ENCODE peak calls at places on chromosomes 5 and 9, in five cellular contexts. One of them, this sample, is unnamed.

GRCh38 chr5:178249191-178249989 is 16.8 kb upstream of the PHYKPL start:
- DNase-seq in hepatocyte: no peak
- DNase-seq in PC-3: peak; percentile 59
- DNase-seq in SK-N-SH: no peak
- DNase-seq in neural progenitor cell: no peak
- DNase-seq in this sample: no peak

GRCh38 chr5:131282235-131282634 is 18.4 kb downstream of the CDC42SE2 start:
- DNase-seq in hepatocyte: no peak
- DNase-seq in PC-3: peak; percentile 37
- DNase-seq in SK-N-SH: no peak
- DNase-seq in neural progenitor cell: no peak
- DNase-seq in this sample: no peak

GRCh38 chr9:131270171-131271015 is 5.9 kb downstream of the FAM78A start:
- DNase-seq in hepatocyte: no peak
- DNase-seq in PC-3: no peak
- DNase-seq in SK-N-SH: no peak
- DNase-seq in neural progenitor cell: no peak
- DNase-seq in this sample: no peak

GRCh38 chr5:69238760-69239251 is 4.1 kb downstream of the CDK7 start:
- DNase-seq in hepatocyte: no peak
- DNase-seq in PC-3: peak; percentile 89
- DNase-seq in SK-N-SH: no peak
- DNase-seq in neural progenitor cell: no peak
- DNase-seq in this sample: no peak

GRCh38 chr5:113663879-113664278 is 150.4 kb downstream of the YTHDC2 start:
- DNase-seq in hepatocyte: peak; percentile 57
- DNase-seq in PC-3: peak; percentile 69
- DNase-seq in SK-N-SH: peak; percentile 15
- DNase-seq in neural progenitor cell: peak; percentile 16
- DNase-seq in this sample: peak; percentile 82

GRCh38 chr9:748861-749497 is 92.5 kb upstream of the DMRT1 start:
- DNase-seq in hepatocyte: no peak
- DNase-seq in PC-3: no peak
- DNase-seq in SK-N-SH: no peak
- DNase-seq in neural progenitor cell: no peak
- DNase-seq in this sample: no peak

GRCh38 chr5:36174119-36174518 is 22.2 kb downstream of the SKP2 start:
- DNase-seq in hepatocyte: no peak
- DNase-seq in PC-3: no peak
- DNase-seq in SK-N-SH: no peak
- DNase-seq in neural progenitor cell: no peak
- DNase-seq in this sample: no peak

GRCh38 chr9:114250235-114250568 is 72.7 kb upstream of the ORM1 start:
- DNase-seq in hepatocyte: peak; percentile 79
- DNase-seq in PC-3: no peak
- DNase-seq in SK-N-SH: peak; percentile 88
- DNase-seq in neural progenitor cell: no peak
- DNase-seq in this sample: no peak

GRCh38 chr5:14935341-14935740 is 63.8 kb upstream of the ANKH start:
- DNase-seq in hepatocyte: no peak
- DNase-seq in PC-3: no peak
- DNase-seq in SK-N-SH: no peak
- DNase-seq in neural progenitor cell: no peak
- DNase-seq in this sample: no peak

GRCh38 chr5:132479812-132480441 is 10.6 kb downstream of the IRF1 start:
- DNase-seq in hepatocyte: no peak
- DNase-seq in PC-3: no peak
- DNase-seq in SK-N-SH: no peak
- DNase-seq in neural progenitor cell: no peak
- DNase-seq in this sample: no peak

GRCh38 chr5:132479073-132479811 is 11.3 kb downstream of the IRF1 start:
- DNase-seq in hepatocyte: no peak
- DNase-seq in PC-3: no peak
- DNase-seq in SK-N-SH: no peak
- DNase-seq in neural progenitor cell: no peak
- DNase-seq in this sample: no peak

GRCh38 chr5:132476853-132477729 is 13.5 kb downstream of the IRF1 start:
- DNase-seq in hepatocyte: no peak
- DNase-seq in PC-3: no peak
- DNase-seq in SK-N-SH: no peak
- DNase-seq in neural progenitor cell: no peak
- DNase-seq in this sample: peak; percentile 37

GRCh38 chr5:132477784-132478497 is 12.6 kb downstream of the IRF1 start:
- DNase-seq in hepatocyte: peak; percentile 63
- DNase-seq in PC-3: no peak
- DNase-seq in SK-N-SH: no peak
- DNase-seq in neural progenitor cell: no peak
- DNase-seq in this sample: no peak

DNA sequence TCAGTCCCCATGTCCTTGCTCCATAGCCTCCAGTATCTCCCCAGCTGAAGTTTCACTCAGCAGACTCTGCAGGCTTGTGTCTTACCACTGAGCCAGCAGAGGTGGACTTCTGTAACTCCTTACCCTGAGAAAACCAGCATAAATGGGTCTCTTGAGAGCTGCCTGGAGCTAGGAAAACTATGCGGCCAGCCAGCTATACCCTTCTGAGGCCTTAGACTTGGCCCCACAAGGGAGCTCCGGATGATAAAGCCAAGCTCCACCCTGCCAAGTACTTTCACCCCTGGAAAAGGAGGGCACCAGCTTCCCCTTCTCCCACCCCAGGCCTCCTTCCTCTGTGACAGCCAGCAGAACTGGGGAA is 12.1 kb downstream of the IRF1 start:
- DNase-seq in hepatocyte: no peak
- DNase-seq in PC-3: no peak
- DNase-seq in SK-N-SH: no peak
- DNase-seq in neural progenitor cell: no peak
- DNase-seq in this sample: no peak
- TF ChIP-seq EZH2phosphoT487 in hepatocyte: no peak
- TF ChIP-seq EZH2phosphoT487 in PC-3: no peak
- TF ChIP-seq EZH2phosphoT487 in SK-N-SH: no peak
- TF ChIP-seq EZH2phosphoT487 in neural progenitor cell: no peak
- TF ChIP-seq EZH2phosphoT487 in this sample: no peak

GRCh38 chr5:67293177-67293576 is 96.6 kb upstream of the CD180 start:
- DNase-seq in hepatocyte: no peak
- DNase-seq in PC-3: no peak
- DNase-seq in SK-N-SH: no peak
- DNase-seq in neural progenitor cell: no peak
- DNase-seq in this sample: no peak
- H3K4me3 ChIP-seq in hepatocyte: no peak overlapping the region
- H3K4me3 ChIP-seq in PC-3: no peak overlapping the region
- H3K4me3 ChIP-seq in SK-N-SH: no peak overlapping the region
- H3K4me3 ChIP-seq in neural progenitor cell: no peak overlapping the region
- H3K4me3 ChIP-seq in this sample: no peak overlapping the region

GRCh38 chr5:168085321-168086040 is 206.0 kb upstream of the WWC1 start:
- DNase-seq in hepatocyte: no peak
- DNase-seq in PC-3: no peak
- DNase-seq in SK-N-SH: peak; percentile 39
- DNase-seq in neural progenitor cell: no peak
- DNase-seq in this sample: no peak
- H2AFZ ChIP-seq in hepatocyte: no peak overlapping the region
- H2AFZ ChIP-seq in PC-3: no peak overlapping the region
- H2AFZ ChIP-seq in SK-N-SH: no peak overlapping the region
- H2AFZ ChIP-seq in neural progenitor cell: no peak overlapping the region
- H2AFZ ChIP-seq in this sample: no peak overlapping the region

DNA sequence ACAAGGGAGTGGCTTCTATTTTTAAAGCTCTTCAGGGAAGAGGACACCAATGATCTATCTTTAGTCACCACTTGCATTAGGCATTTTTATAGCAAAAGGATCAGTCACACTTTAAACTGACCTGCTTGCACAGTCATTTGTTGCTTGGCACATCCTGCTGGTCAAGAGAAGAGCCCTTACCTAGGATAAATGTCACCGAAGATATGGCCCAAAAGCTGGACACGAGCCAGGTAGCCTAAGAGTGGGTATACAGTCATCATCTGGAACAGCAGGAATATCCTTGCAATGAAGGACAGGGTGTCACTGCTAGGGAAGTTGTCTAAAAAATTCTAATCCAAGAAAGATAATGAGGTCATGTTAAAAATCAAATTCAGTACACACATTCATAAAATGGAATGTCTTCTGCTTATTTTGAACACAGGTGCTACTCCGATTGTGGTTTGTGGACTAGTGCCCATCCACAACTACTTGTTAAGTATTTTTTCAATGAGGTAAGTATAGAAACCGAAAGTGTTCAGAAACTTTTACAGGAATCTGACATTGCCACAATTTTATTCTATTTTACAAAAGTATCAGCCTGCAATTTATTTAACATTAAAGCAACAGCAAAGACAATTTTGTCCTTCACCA is 78.4 kb downstream of the SLC38A9 start:
- DNase-seq in hepatocyte: no peak
- DNase-seq in PC-3: peak; percentile 86
- DNase-seq in SK-N-SH: no peak
- DNase-seq in neural progenitor cell: no peak
- DNase-seq in this sample: no peak
- TF ChIP-seq EZH2phosphoT487 in hepatocyte: no peak
- TF ChIP-seq EZH2phosphoT487 in PC-3: no peak
- TF ChIP-seq EZH2phosphoT487 in SK-N-SH: no peak
- TF ChIP-seq EZH2phosphoT487 in neural progenitor cell: no peak
- TF ChIP-seq EZH2phosphoT487 in this sample: no peak

GRCh38 chr5:96869372-96869641 is 7.0 kb upstream of the ERAP2 start:
- DNase-seq in hepatocyte: no peak
- DNase-seq in PC-3: no peak
- DNase-seq in SK-N-SH: no peak
- DNase-seq in neural progenitor cell: no peak
- DNase-seq in this sample: no peak
- H3K4me3 ChIP-seq in hepatocyte: no peak overlapping the region
- H3K4me3 ChIP-seq in PC-3: no peak overlapping the region
- H3K4me3 ChIP-seq in SK-N-SH: no peak overlapping the region
- H3K4me3 ChIP-seq in neural progenitor cell: no peak overlapping the region
- H3K4me3 ChIP-seq in this sample: no peak overlapping the region

GRCh38 chr5:10731910-10732309 is 29.1 kb downstream of the DAP start:
- DNase-seq in hepatocyte: no peak
- DNase-seq in PC-3: no peak
- DNase-seq in SK-N-SH: no peak
- DNase-seq in neural progenitor cell: no peak
- DNase-seq in this sample: no peak
- H2AFZ ChIP-seq in hepatocyte: no peak overlapping the region
- H2AFZ ChIP-seq in PC-3: no peak overlapping the region
- H2AFZ ChIP-seq in SK-N-SH: no peak overlapping the region
- H2AFZ ChIP-seq in neural progenitor cell: no peak overlapping the region
- H2AFZ ChIP-seq in this sample: no peak overlapping the region

This sample was measured in GM23338.